ENCODE peak calls at places on chromosomes 3 and 15, in five cellular contexts. X is sigmoid colon, R is stomach, G is transverse colon, K is K562. U is an unnamed sample.

GRCh38 chr3:3177861-3178497 is 1.5 kb downstream of the CRBN start:
- DNase-seq in X (no peak), R (no peak), G (no peak), K (peak), U (no peak)

GRCh38 chr15:92098869-92099268 is 245.4 kb downstream of the SLCO3A1 start:
- DNase-seq in X (no peak), R (no peak), G (no peak), K (no peak), U (no peak)

GRCh38 chr15:61227269-61228024 is 1.7 kb downstream of the RORA start:
- DNase-seq in X (peak), R (no peak), G (no peak), K (no peak), U (no peak)

GRCh38 chr3:151113342-151113741 is 27.9 kb downstream of the MED12L start:
- DNase-seq in X (no peak), R (no peak), G (no peak), K (no peak), U (no peak)

GRCh38 chr15:101146118-101146702 is 105.6 kb downstream of the CHSY1 start:
- DNase-seq in X (peak), R (no peak), G (no peak), K (no peak), U (no peak)

GRCh38 chr3:58668247-58668646 is 1.7 kb upstream of the FAM3D start:
- DNase-seq in X (no peak), R (peak), G (peak), K (no peak), U (no peak)

GRCh38 chr3:180680097-180680430 is 775 bp upstream of the CCDC39 start:
- DNase-seq in X (no peak), R (no peak), G (peak), K (no peak), U (no peak)

GRCh38 chr3:132230156-132231000 is 86.8 kb upstream of the ACP3 start:
- DNase-seq in X (no peak), R (no peak), G (no peak), K (no peak), U (no peak)

GRCh38 chr3:36911990-36912804 is 32.7 kb downstream of the TRANK1 start:
- DNase-seq in X (no peak), R (no peak), G (no peak), K (peak), U (no peak)

GRCh38 chr3:168426196-168426595 is 330.5 kb upstream of the GOLIM4 start:
- DNase-seq in X (no peak), R (no peak), G (no peak), K (no peak), U (no peak)

DNA sequence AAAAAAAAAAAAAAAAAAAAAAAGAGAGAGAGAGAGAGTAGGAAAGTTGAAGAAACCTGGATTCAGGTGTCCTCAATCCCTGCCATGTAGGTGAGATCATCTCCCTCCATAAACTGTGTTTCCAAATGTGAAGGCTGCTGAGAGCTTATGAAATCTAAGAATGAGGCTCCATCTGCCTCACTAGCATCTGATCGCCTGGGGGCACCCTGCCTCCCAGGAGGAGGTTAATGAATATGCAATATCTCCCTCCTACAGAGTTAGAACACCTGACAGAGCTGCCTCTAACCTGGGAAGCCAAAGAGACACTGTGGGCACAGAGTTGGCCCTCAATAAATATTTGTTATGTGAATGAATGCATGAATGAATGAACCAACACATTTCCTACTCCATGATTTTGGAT is 23.8 kb upstream of the ZNF148 start:
- DNase-seq in X (no peak), R (no peak), G (no peak), K (peak), U (no peak)
- H3K27ac ChIP-seq in X (no peak), R (no peak), G (no peak), K (no peak), U (no peak)

GRCh38 chr3:6416049-6416661 is 444.8 kb upstream of the GRM7 start:
- DNase-seq in X (no peak), R (no peak), G (no peak), K (no peak), U (no peak)
- TF ChIP-seq POLR2AphosphoS5 in X (no peak), R (no peak), G (no peak), K (no peak), U (no peak)

DNA sequence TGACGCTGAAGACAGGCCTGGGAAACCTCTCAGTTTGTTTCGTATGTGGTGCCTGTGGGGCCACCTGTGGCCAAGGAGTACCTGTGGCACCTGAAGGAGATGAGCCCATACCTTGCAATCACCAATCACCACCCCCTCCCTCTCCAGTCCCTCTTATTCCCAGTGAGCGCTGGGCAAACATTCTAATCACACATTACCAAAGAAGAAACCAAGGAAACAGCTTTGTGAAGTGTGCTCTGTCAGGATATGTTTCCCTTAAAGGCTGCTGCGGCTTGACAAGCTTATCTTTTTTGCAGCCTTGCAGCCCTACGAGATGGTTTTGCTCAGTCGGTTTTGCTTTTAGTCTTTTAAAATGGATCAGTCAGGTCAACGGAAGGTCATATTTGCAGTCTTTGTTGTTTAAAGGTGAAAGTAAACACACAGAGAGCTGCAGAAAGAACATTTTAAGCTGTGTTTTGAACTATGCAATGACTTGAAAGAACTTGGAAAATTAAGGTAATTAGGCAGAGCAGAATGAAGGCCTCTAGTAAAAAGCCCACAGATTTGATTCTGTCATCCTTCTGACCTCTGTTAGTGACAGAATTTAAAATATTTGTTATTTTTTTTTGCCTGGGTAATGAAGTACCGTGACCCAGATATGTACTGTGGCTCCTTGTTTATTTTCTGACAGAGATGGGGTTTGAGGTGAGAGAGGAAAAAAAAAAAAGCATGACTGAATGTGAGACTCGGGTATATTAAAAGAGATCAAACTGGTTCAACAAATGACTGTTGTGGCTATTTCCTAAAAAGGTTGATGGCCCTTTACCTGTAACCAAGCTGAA is 461.5 kb downstream of the NSUN3 start:
- DNase-seq in X (no peak), R (no peak), G (no peak), K (peak), U (no peak)
- TF ChIP-seq EP300 in X (no peak), R (no peak), G (no peak), K (no peak), U (no peak)

DNA sequence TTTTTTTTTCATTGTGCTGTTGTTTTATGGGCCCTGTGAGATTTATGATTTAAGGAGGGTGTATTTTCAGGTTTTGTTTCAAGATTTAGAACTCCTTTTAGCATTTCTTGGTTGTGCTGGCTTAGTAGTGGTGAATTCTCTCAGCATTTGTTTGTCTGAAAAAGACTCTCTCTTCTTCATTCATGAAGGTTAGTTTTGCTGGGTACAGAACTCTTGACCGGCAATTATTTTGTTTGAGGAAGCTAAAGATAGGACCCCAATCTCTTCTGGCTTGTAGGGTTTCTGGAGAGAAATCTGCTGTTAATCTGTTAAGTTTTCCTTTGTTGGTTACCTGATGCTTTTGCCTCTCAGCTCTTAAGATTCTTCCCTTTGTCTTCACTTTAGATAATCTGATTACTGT is 46.9 kb downstream of the LYSMD4 start:
- DNase-seq in X (no peak), R (no peak), G (no peak), K (no peak), U (no peak)
- H3K27ac ChIP-seq in X (no peak), R (no peak), G (no peak), K (no peak), U (no peak)